ENCODE peak calls at places on chromosomes 4 and X, in four cellular contexts. C is HepG2, V is HL-60, D is HCT116. I is an unnamed sample.

GRCh38 chr4:108889696-108890475 is 127.0 kb upstream of the ETNPPL start:
- DNase-seq in C (no peak), V (no peak), D (no peak), I (no peak)

GRCh38 chrX:130330706-130331105 is 9.0 kb upstream of the SLC25A14 start:
- DNase-seq in C (peak), V (peak), D (peak), I (no peak)

GRCh38 chr4:72314869-72315268 is 254.2 kb downstream of the ADAMTS3 start:
- DNase-seq in C (no peak), V (no peak), D (no peak), I (no peak)

GRCh38 chr4:89665662-89666061 is 171.3 kb downstream of the SNCA start:
- DNase-seq in C (no peak), V (no peak), D (no peak), I (no peak)

GRCh38 chrX:11532291-11533075 is 133.2 kb downstream of the ARHGAP6 start:
- DNase-seq in C (no peak), V (no peak), D (no peak), I (no peak)

GRCh38 chrX:26192204-26192603 is at the start of gene MAGEB6:
- DNase-seq in C (no peak), V (no peak), D (no peak), I (no peak)

GRCh38 chrX:47384502-47384901 is 14.1 kb downstream of the ZNF157 start:
- DNase-seq in C (peak), V (no peak), D (peak), I (no peak)

GRCh38 chr4:121980643-121981042 is 28.8 kb upstream of the TRPC3 start:
- DNase-seq in C (no peak), V (no peak), D (no peak), I (no peak)

GRCh38 chr4:183348706-183349659 is 26.8 kb upstream of the CLDN24 start:
- DNase-seq in C (no peak), V (no peak), D (no peak), I (no peak)

GRCh38 chr4:41548305-41548704 is 10.3 kb downstream of the LIMCH1 start:
- DNase-seq in C (no peak), V (no peak), D (no peak), I (no peak)

GRCh38 chrX:53440101-53440500 is 5.9 kb upstream of the HSD17B10 start:
- DNase-seq in C (no peak), V (no peak), D (no peak), I (no peak)

GRCh38 chr4:94256833-94257232 is 49.2 kb downstream of the SMARCAD1 start:
- DNase-seq in C (peak), V (no peak), D (no peak), I (no peak)

GRCh38 chr4:128543726-128544125 is 256.1 kb upstream of the PGRMC2 start:
- DNase-seq in C (no peak), V (no peak), D (no peak), I (no peak)

GRCh38 chr4:137861682-137862081 is 329.4 kb upstream of the PCDH18 start:
- DNase-seq in C (no peak), V (no peak), D (no peak), I (no peak)
- TF ChIP-seq CTCF in C (no peak), V (no peak), D (peak), I (peak)

DNA sequence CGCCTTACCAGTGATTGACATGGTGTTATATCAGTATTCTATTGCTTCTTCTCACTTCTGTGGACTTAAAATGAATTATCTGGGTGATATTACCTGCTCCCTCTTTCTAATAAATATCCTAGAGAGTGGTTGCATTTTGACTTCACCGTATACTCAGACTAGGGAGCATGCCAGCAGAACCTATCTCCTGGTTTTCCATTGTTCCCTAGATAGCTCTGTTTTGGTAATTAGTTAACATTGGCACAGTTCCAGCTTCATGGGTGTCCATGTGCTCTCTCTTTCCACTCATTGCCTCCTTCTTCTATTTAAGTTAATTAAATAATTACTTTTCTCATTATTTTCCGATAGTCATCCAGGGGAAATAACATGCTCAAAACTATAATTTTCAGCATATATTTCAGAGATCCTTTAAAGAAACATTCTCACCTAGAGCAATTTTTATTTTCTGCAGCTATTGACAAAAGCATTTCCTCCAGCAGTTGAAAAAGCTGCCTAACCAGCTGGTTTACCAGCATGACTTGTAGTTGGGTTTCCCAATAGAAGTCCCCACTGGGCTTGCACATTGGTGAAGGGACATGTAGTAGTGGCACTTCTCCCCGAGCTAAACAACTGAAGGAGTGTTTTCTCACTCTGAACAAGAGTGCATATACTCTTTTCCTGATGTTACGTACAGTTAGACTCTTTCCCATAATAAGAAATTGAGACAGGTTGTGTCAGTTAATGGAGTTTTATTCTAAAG is 27.9 kb upstream of the PAPSS1 start:
- DNase-seq in C (no peak), V (no peak), D (no peak), I (no peak)
- TF ChIP-seq POLR2AphosphoS5 in C (no peak), V (no peak), D (no peak), I (no peak)

DNA sequence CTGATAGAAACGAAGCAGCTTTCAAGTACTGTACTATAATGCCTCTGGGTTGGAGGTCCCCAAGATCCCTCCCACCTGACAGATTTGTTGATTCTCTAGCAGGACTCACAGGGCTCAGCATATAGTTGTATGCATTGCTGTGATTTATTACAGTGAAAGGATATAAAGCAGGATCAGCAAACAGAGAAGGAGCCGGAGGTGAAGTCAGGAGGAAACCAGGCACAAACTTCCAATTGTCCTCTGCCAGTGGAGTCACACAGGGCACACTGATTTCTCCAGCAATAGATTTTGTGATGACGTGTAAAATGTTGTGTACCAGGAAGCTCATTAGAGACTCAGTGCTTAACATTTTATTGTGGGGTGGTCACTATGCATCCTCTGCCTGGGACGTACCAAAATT is 19.0 kb downstream of the USP53 start:
- DNase-seq in C (no peak), V (no peak), D (no peak), I (no peak)
- H3K27ac ChIP-seq in C (no peak), V (no peak), D (no peak), I (no peak)

DNA sequence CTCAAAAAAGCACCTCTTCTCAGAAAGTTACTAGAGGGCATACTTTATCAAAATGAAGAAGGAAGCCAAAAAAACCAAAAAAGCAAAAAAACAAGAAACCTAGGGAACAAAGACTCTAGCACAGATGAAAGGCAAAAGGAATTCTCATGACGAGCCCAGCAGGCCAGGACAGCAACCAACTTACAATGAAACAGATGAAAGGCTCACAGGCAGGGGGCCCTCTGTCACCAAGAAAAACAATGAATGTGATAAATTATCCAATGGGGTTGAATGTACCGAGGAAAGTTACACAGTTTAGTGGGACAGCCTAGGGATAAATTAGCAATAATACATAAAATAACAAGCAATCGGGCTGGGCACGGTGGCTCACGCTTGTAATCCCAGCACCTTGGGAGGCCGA is 79.0 kb downstream of the GPR82 start:
- DNase-seq in C (no peak), V (no peak), D (no peak), I (no peak)
- TF ChIP-seq CTCF in C (peak), V (no peak), D (no peak), I (no peak)

I was measured in vagina.